ENCODE peak calls at places on chromosomes 4 and X, in ten cellular contexts. U is fibroblast of the aortic adventitia; I is posterior cingulate gyrus; N is bronchial epithelial cell; J is activated naive CD4-positive, alpha-beta T cell treated with Interleukin-2 at 50 U/mL for 16 hours; H is Kasumi-1; E is stimulated activated CD8-positive, alpha-beta memory T cell treated with anti-CD3 and anti-CD28 coated beads, Interleukin-7, amount 100 ng/mL, for 48 hours; X is A549; A is hippocampal formation; V is NCI-H524. Z is an unnamed sample.

GRCh38 chrX:106931831-106932491 is 11.8 kb downstream of the CLDN2 start:
- DNase-seq in E (no peak), J (no peak), I (no peak), U (no peak), V (no peak), X (no peak), H (no peak), A (no peak), N (no peak), Z (no peak)

GRCh38 chr4:163385466-163385865 is 41.8 kb downstream of the NPY5R start:
- DNase-seq in N (peak; percentile 50), V (no peak), U (no peak), J (no peak), X (no peak), A (no peak), E (no peak), H (no peak), I (no peak), Z (no peak)

GRCh38 chr4:24394041-24394440 is 190.3 kb downstream of the DHX15 start:
- DNase-seq in X (no peak), H (no peak), A (no peak), I (no peak), V (no peak), J (no peak), U (no peak), E (no peak), N (peak; percentile 73), Z (no peak)

GRCh38 chr4:84579410-84579791 is 3.5 kb upstream of the CDS1 start:
- DNase-seq in N (no peak), V (no peak), I (no peak), E (no peak), A (no peak), J (no peak), X (no peak), U (no peak), H (no peak), Z (no peak)

GRCh38 chrX:2320580-2321327 is 180.0 kb downstream of the DHRSX start:
- DNase-seq in V (no peak), E (no peak), U (peak; percentile 58), A (no peak), X (peak; percentile 91), N (peak; percentile 81), H (no peak), I (no peak), J (no peak), Z (no peak)

GRCh38 chrX:148658115-148658725 is 157.8 kb downstream of the AFF2 start:
- DNase-seq in A (no peak), I (no peak), J (no peak), N (no peak), U (no peak), X (no peak), H (no peak), E (no peak), V (peak; percentile 50), Z (no peak)

GRCh38 chrX:52420824-52421443 is 52.1 kb downstream of the XAGE2 start:
- DNase-seq in X (no peak), A (no peak), I (no peak), V (no peak), J (no peak), N (peak; percentile 0), H (no peak), U (peak; percentile 78), E (no peak), Z (no peak)

GRCh38 chrX:68428431-68428830 is 4.9 kb downstream of the OPHN1 start:
- DNase-seq in H (no peak), I (no peak), X (no peak), V (peak; percentile 68), A (no peak), N (peak; percentile 89), U (peak; percentile 67), E (no peak), J (no peak), Z (no peak)

GRCh38 chr4:40255722-40256281 is 59.0 kb downstream of the RHOH start:
- DNase-seq in X (peak; percentile 96), A (no peak), U (peak; percentile 96), J (no peak), I (no peak), E (no peak), V (no peak), N (peak; percentile 99), H (no peak), Z (no peak)

GRCh38 chr4:3179126-3179706 is 69.7 kb upstream of the MSANTD1 start:
- DNase-seq in X (no peak), I (no peak), A (no peak), N (no peak), V (no peak), E (no peak), U (no peak), J (no peak), H (no peak), Z (no peak)

GRCh38 chr4:79528241-79528706 is 120.2 kb upstream of the GK2 start:
- DNase-seq in N (peak; percentile 68), E (no peak), X (no peak), A (no peak), J (no peak), H (no peak), U (no peak), I (no peak), V (no peak), Z (no peak)

GRCh38 chr4:683982-684571 is 4.9 kb downstream of the SLC49A3 start:
- DNase-seq in J (peak; percentile 26), I (peak; percentile 64), U (peak; percentile 68), E (no peak), N (peak; percentile 29), A (peak; percentile 28), H (peak; percentile 76), X (peak; percentile 73), V (peak; percentile 81), Z (no peak)

GRCh38 chrX:32448320-32448719 is 763.0 kb downstream of the DMD start:
- DNase-seq in E (no peak), A (no peak), H (peak; percentile 47), U (no peak), I (no peak), N (peak; percentile 0), J (no peak), V (no peak), X (no peak), Z (no peak)